ENCODE peak calls at places on chromosomes 12 and 14, in five cellular contexts. Z, O, L, C and N are unnamed samples.

GRCh38 chr12:12803186-12803585 is 10.0 kb upstream of the DDX47 start:
- DNase-seq in Z (peak; percentile 75), O (peak; percentile 33), L (peak; percentile 90), C (peak; percentile 100), N (peak; percentile 81)

GRCh38 chr14:21227981-21228380 is 41.3 kb downstream of the HNRNPC start:
- DNase-seq in Z (no peak), O (no peak), L (no peak), C (no peak), N (no peak)

GRCh38 chr14:96536807-96537206 is 34.6 kb downstream of the PAPOLA start:
- DNase-seq in Z (no peak), O (no peak), L (no peak), C (no peak), N (no peak)

GRCh38 chr12:70507442-70507841 is 129.8 kb downstream of the PTPRB start:
- DNase-seq in Z (no peak), O (no peak), L (no peak), C (no peak), N (peak; percentile 45)

GRCh38 chr14:51596473-51596870 is 55.2 kb upstream of the FRMD6 start:
- DNase-seq in Z (no peak), O (no peak), L (no peak), C (no peak), N (peak; percentile 55)

GRCh38 chr12:120677765-120678473 is 9.0 kb upstream of the MLEC start:
- DNase-seq in Z (no peak), O (no peak), L (no peak), C (peak; percentile 18), N (peak; percentile 32)

GRCh38 chr14:85752179-85752578 is 222.2 kb downstream of the FLRT2 start:
- DNase-seq in Z (no peak), O (no peak), L (no peak), C (no peak), N (no peak)

GRCh38 chr12:56374726-56375597 is 12.3 kb upstream of the APOF start:
- DNase-seq in Z (no peak), O (no peak), L (no peak), C (no peak), N (no peak)

GRCh38 chr12:81610955-81611889 is 147.9 kb downstream of the PPFIA2 start:
- DNase-seq in Z (no peak), O (no peak), L (peak; percentile 30), C (peak; percentile 2), N (no peak)

GRCh38 chr14:67935371-67935770 is 115.8 kb downstream of the RAD51B start:
- DNase-seq in Z (no peak), O (no peak), L (no peak), C (no peak), N (no peak)
- H3K27ac ChIP-seq in Z (no peak overlapping the region), O (no peak overlapping the region), L (no peak overlapping the region), C (no peak overlapping the region), N (no peak overlapping the region)

GRCh38 chr14:69287096-69287991 is 27.4 kb downstream of the GALNT16 start:
- DNase-seq in Z (no peak), O (no peak), L (no peak), C (no peak), N (no peak)
- H3K27ac ChIP-seq in Z (peak overlapping the region; percentile 51), O (no peak overlapping the region), L (no peak overlapping the region), C (no peak overlapping the region), N (no peak overlapping the region)

DNA sequence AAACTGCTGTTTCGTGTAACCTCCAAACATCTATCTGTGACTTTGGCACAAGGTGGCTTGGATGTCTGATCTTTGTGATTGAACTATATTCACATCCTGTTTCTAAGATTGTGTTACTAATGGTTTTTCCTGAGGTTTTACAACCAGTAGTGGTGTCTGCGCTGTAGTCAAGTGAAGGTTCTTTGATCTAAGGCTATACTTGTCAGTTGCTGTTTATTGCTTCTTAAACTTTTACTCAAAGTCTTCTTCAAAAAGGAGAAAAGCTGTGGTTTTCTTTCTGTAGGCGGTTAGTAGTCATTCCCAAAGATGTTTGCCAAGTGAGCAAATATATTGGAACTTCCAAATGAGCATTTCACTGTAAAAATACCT is 12.3 kb upstream of the CALM1 start:
- DNase-seq in Z (no peak), O (no peak), L (peak; percentile 6), C (peak; percentile 30), N (no peak)
- H3K27ac ChIP-seq in Z (peak overlapping the region; percentile 98), O (no peak overlapping the region), L (peak overlapping the region; percentile 90), C (no peak overlapping the region), N (no peak overlapping the region)

GRCh38 chr12:117641885-117642284 is 280.5 kb upstream of the NOS1 start:
- DNase-seq in Z (no peak), O (no peak), L (no peak), C (no peak), N (no peak)
- H3K27ac ChIP-seq in Z (no peak overlapping the region), O (no peak overlapping the region), L (no peak overlapping the region), C (no peak overlapping the region), N (no peak overlapping the region)

DNA sequence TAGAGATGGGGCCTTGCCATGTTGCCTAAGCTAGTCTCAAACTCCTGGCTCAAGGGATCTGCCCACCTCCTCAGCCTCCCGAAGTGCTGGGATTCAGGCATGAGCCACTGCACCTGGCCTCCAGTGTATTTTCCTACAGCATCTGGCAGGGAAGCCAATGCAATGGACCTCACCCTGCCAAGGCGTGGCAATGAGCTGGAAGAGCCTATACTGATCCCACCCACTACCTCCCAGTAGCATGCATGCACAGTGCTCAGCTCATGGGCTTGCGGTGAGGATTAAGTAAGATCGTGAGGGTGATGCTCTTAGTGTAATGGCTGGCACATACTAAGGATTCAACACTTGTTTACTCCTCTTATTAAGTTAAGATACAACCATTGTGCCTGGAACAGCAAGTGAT is 69.7 kb downstream of the PHLDA1 start:
- DNase-seq in Z (no peak), O (no peak), L (no peak), C (no peak), N (no peak)
- H3K27ac ChIP-seq in Z (no peak overlapping the region), O (no peak overlapping the region), L (peak overlapping the region; percentile 99), C (no peak overlapping the region), N (no peak overlapping the region)

GRCh38 chr12:66196806-66197205 is 7.8 kb downstream of the IRAK3 start:
- DNase-seq in Z (no peak), O (no peak), L (peak; percentile 89), C (no peak), N (no peak)
- H3K27ac ChIP-seq in Z (no peak overlapping the region), O (no peak overlapping the region), L (peak overlapping the region; percentile 23), C (no peak overlapping the region), N (no peak overlapping the region)

GRCh38 chr12:110270125-110270962 is 10.7 kb upstream of the ATP2A2 start:
- DNase-seq in Z (no peak), O (peak; percentile 88), L (no peak), C (peak; percentile 50), N (peak; percentile 49)
- H3K27ac ChIP-seq in Z (peak overlapping the region; percentile 41), O (peak overlapping the region; percentile 6), L (no peak overlapping the region), C (peak overlapping the region; percentile 40), N (no peak overlapping the region)

GRCh38 chr12:51323966-51324895 is at the start of gene BIN2:
- DNase-seq in Z (no peak), O (no peak), L (peak; percentile 76), C (no peak), N (no peak)
- H3K27ac ChIP-seq in Z (peak within 1 kb of the TSS; percentile 68), O (no peak within 1 kb of the TSS), L (peak within 1 kb of the TSS; percentile 99), C (no peak within 1 kb of the TSS), N (no peak within 1 kb of the TSS)

GRCh38 chr14:34237677-34238076 is 224.4 kb downstream of the SPTSSA start:
- DNase-seq in Z (no peak), O (no peak), L (no peak), C (no peak), N (no peak)
- H3K27ac ChIP-seq in Z (no peak overlapping the region), O (peak overlapping the region; percentile 10), L (no peak overlapping the region), C (no peak overlapping the region), N (no peak overlapping the region)